ENCODE peak calls at places on chromosome 12, in nine cellular contexts. U is AG09319, V is SHP77, M is foreskin fibroblast, E is renal cortical epithelial cell, I is left ventricle myocardium inferior, K is A549, A is HCEC 1CT, D is skeletal muscle cell. T is an unnamed sample.
A peak's percentile ranks its signal among the peaks of the same experiment; 100 is the strongest.

GRCh38 chr12:11862794-11863193 is 207.9 kb upstream of the BCL2L14 start:
- DNase-seq in U (peak; percentile 53), V (no peak), M (peak; percentile 58), E (peak; percentile 82), I (no peak), K (no peak), A (no peak), D (no peak), T (peak; percentile 67)

GRCh38 chr12:3418609-3419469 is 72.2 kb upstream of the PRMT8 start:
- DNase-seq in U (no peak), V (no peak), M (no peak), E (no peak), I (no peak), K (no peak), A (no peak), D (no peak), T (no peak)

GRCh38 chr12:30719060-30719459 is 23.4 kb upstream of the IPO8 start:
- DNase-seq in U (peak; percentile 52), V (no peak), M (peak; percentile 61), E (peak; percentile 11), I (no peak), K (no peak), A (peak; percentile 74), D (no peak), T (peak; percentile 67)

GRCh38 chr12:66500841-66501240 is 178.0 kb downstream of the GRIP1 start:
- DNase-seq in U (no peak), V (no peak), M (no peak), E (no peak), I (no peak), K (no peak), A (no peak), D (no peak), T (no peak)

GRCh38 chr12:94186461-94187237 is 38.3 kb downstream of the PLXNC1 start:
- DNase-seq in U (peak; percentile 30), V (no peak), M (peak; percentile 83), E (peak; percentile 15), I (peak; percentile 53), K (no peak), A (no peak), D (peak; percentile 20), T (peak; percentile 24)

GRCh38 chr12:95205685-95206084 is 11.6 kb downstream of the FGD6 start:
- DNase-seq in U (no peak), V (no peak), M (peak; percentile 86), E (peak; percentile 95), I (no peak), K (peak; percentile 40), A (peak; percentile 86), D (peak; percentile 74), T (peak; percentile 88)

GRCh38 chr12:124715121-124715990 is 147.9 kb upstream of the NCOR2 start:
- DNase-seq in U (no peak), V (peak; percentile 29), M (peak; percentile 57), E (no peak), I (no peak), K (no peak), A (no peak), D (no peak), T (no peak)

GRCh38 chr12:5395443-5396401 is 36.2 kb upstream of the NTF3 start:
- DNase-seq in U (no peak), V (peak; percentile 2), M (peak; percentile 7), E (no peak), I (no peak), K (no peak), A (no peak), D (no peak), T (no peak)